ENCODE peak calls at places on chromosomes 1 and 21, in ten cellular contexts. O is thoracic aorta, E is ovary, W is substantia nigra, N is SK-N-MC, Y is GM12878, F is H9, I is neuronal stem cell, L is fibroblast of lung, X is Panc1. K is an unnamed sample.

GRCh38 chr1:61680500-61680899 is 44.4 kb downstream of the TM2D1 start:
- DNase-seq in I (no peak), W (no peak), X (no peak), E (no peak), N (no peak), L (peak), O (no peak), Y (no peak), F (no peak), K (no peak)

GRCh38 chr1:211695135-211695816 is 19.9 kb upstream of the NEK2 start:
- DNase-seq in F (no peak), E (no peak), N (no peak), L (no peak), I (no peak), X (no peak), Y (peak), W (no peak), O (no peak), K (no peak)

GRCh38 chr1:53115403-53116306 is 26.8 kb downstream of the SLC1A7 start:
- DNase-seq in I (peak), L (peak), Y (no peak), F (peak), N (no peak), E (peak), O (no peak), W (no peak), X (no peak), K (no peak)

GRCh38 chr21:29146726-29147125 is 16.3 kb downstream of the MAP3K7CL start:
- DNase-seq in N (no peak), F (no peak), W (no peak), E (no peak), Y (no peak), I (no peak), L (peak), O (no peak), X (no peak), K (no peak)

GRCh38 chr1:208219659-208220282 is 24.4 kb downstream of the PLXNA2 start:
- DNase-seq in I (no peak), Y (no peak), O (no peak), F (no peak), X (no peak), L (peak), W (no peak), N (no peak), E (peak), K (peak)

GRCh38 chr1:234709473-234710279 is 99.7 kb upstream of the IRF2BP2 start:
- DNase-seq in X (no peak), Y (no peak), F (peak), E (no peak), L (no peak), W (no peak), N (no peak), I (no peak), O (no peak), K (peak)

GRCh38 chr1:227883073-227883520 is 64.6 kb downstream of the WNT9A start:
- DNase-seq in X (no peak), W (no peak), Y (no peak), F (peak), N (no peak), L (no peak), E (peak), O (no peak), I (no peak), K (no peak)

GRCh38 chr21:42852925-42853570 is 26.3 kb downstream of the WDR4 start:
- DNase-seq in I (no peak), F (no peak), X (no peak), O (no peak), E (no peak), N (no peak), W (no peak), Y (no peak), L (no peak), K (no peak)

GRCh38 chr1:109228167-109228566 is 14.4 kb downstream of the SARS1 start:
- DNase-seq in F (no peak), L (peak), W (no peak), E (no peak), Y (no peak), I (no peak), X (no peak), O (no peak), N (no peak), K (no peak)

GRCh38 chr21:18384771-18385170 is 18.8 kb downstream of the TMPRSS15 start:
- DNase-seq in N (no peak), L (no peak), W (no peak), O (no peak), E (no peak), F (no peak), Y (no peak), X (no peak), I (no peak), K (no peak)

GRCh38 chr21:45427331-45428271 is 22.6 kb downstream of the COL18A1 start:
- DNase-seq in F (peak), L (peak), Y (no peak), E (peak), I (no peak), O (peak), N (no peak), X (peak), W (no peak), K (peak)

GRCh38 chr1:161091796-161092507 is 2.6 kb upstream of the NECTIN4 start:
- DNase-seq in E (no peak), L (peak), O (no peak), X (no peak), N (no peak), I (no peak), Y (no peak), F (no peak), W (no peak), K (no peak)

GRCh38 chr21:7933923-7934322 is 2587.5 kb upstream of the TPTE start:
- DNase-seq in N (no peak), X (no peak), W (no peak), Y (no peak), E (no peak), F (no peak), I (no peak), L (no peak), O (no peak), K (no peak)

GRCh38 chr21:44353200-44353970 is at the start of gene TRPM2:
- DNase-seq in E (no peak), Y (no peak), L (no peak), F (no peak), I (no peak), X (no peak), O (no peak), N (no peak), W (no peak), K (no peak)

GRCh38 chr1:26771643-26772321 is 16.0 kb upstream of the PIGV start:
- DNase-seq in X (peak), E (peak), Y (no peak), W (no peak), L (peak), F (no peak), O (no peak), I (no peak), N (no peak), K (no peak)

GRCh38 chr1:240612811-240613210 is 856 bp upstream of the GREM2 start:
- DNase-seq in I (no peak), N (no peak), X (no peak), W (no peak), F (no peak), L (peak), Y (no peak), O (no peak), E (no peak), K (no peak)

GRCh38 chr1:240611228-240611618 is 732 bp downstream of the GREM2 start:
- DNase-seq in L (no peak), I (no peak), F (no peak), E (no peak), X (no peak), O (no peak), N (no peak), W (no peak), Y (no peak), K (no peak)

GRCh38 chr1:240609527-240610060 is 2.4 kb downstream of the GREM2 start:
- DNase-seq in F (no peak), I (no peak), L (no peak), N (no peak), Y (no peak), W (no peak), X (no peak), E (no peak), O (no peak), K (no peak)

GRCh38 chr1:240613353-240614142 is 1.6 kb upstream of the GREM2 start:
- DNase-seq in L (no peak), N (no peak), F (no peak), W (no peak), Y (no peak), I (no peak), X (no peak), O (no peak), E (no peak), K (no peak)

DNA sequence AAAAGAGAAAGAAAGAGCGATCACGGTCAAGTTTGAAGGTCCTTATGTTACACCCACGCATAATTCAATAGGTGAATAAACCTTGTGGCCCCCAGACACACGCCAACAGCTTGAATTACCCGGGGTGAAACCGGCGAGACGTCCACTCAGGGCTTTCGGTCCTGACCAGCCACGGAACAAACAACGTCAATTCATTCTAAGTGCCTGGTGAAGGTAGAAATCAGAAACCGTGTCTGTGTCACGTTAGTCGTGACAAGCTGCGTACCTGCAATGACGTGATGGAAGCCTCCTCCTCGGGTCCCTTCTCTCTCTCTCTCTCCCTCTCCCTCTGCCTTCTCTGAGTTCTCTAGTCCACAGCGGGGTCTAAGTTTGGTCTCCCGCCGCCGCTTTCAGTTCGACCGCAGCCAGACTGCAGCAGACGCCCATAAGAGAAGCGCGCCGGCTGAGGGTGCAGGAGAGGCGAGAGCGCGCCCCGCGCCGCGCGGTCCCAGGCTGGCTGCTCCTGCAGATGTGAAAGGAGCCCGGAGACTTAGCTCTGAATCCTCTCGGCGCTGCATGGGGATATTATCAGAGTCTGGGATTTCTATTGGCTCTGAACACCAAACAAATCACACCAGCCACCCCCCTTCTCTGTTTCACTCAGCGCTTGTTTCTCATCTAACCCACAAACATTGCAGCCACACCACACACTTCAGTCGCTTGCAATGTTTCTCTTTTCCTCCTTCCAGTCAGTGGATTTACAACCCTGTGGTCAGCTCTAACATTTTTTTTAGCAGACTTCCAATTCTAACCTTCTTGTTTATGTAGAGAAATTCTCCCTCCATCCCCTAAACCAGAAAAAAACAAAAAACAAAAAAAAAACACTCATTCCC is at the start of gene GREM2:
- DNase-seq in I (peak), F (peak), N (no peak), L (peak), E (peak), X (no peak), Y (no peak), O (no peak), W (no peak), K (no peak)
- H3K27ac ChIP-seq in I (no peak), F (no peak), N (no peak), L (peak), E (no peak), X (no peak), Y (no peak), O (no peak), W (no peak), K (no peak)

GRCh38 chr1:15198684-15199083 is 45.1 kb downstream of the TMEM51 start:
- DNase-seq in N (no peak), E (peak), Y (no peak), L (no peak), I (no peak), O (no peak), W (no peak), F (no peak), X (no peak), K (no peak)

GRCh38 chr1:15197591-15198447 is 44.3 kb downstream of the TMEM51 start:
- DNase-seq in F (no peak), I (no peak), X (no peak), Y (no peak), L (no peak), E (peak), N (no peak), O (no peak), W (no peak), K (no peak)

GRCh38 chr1:15195420-15196052 is 42.0 kb downstream of the TMEM51 start:
- DNase-seq in X (no peak), O (no peak), W (no peak), F (no peak), E (peak), N (no peak), Y (no peak), L (no peak), I (no peak), K (no peak)

GRCh38 chr1:15196069-15196468 is 42.5 kb downstream of the TMEM51 start:
- DNase-seq in O (no peak), N (no peak), Y (no peak), W (no peak), X (no peak), I (no peak), E (no peak), L (no peak), F (no peak), K (no peak)

GRCh38 chr1:15196807-15197530 is 43.4 kb downstream of the TMEM51 start:
- DNase-seq in X (no peak), O (no peak), W (no peak), Y (no peak), I (no peak), E (no peak), L (no peak), N (no peak), F (peak), K (no peak)
- H3K27ac ChIP-seq in X (no peak), O (no peak), W (no peak), Y (no peak), I (peak), E (no peak), L (no peak), N (no peak), F (no peak), K (no peak)

GRCh38 chr1:47188901-47189785 is 693 bp downstream of the PDZK1IP1 start:
- DNase-seq in E (no peak), L (no peak), I (no peak), N (no peak), F (no peak), X (no peak), W (no peak), Y (no peak), O (no peak), K (peak)

GRCh38 chr1:47187926-47188250 is 1.9 kb downstream of the PDZK1IP1 start:
- DNase-seq in W (no peak), I (no peak), L (no peak), O (no peak), Y (no peak), X (no peak), F (no peak), E (no peak), N (no peak), K (no peak)

GRCh38 chr1:47191940-47192457 is 2.2 kb upstream of the PDZK1IP1 start:
- DNase-seq in N (no peak), W (no peak), Y (no peak), E (no peak), X (no peak), O (no peak), I (no peak), L (no peak), F (peak), K (peak)

GRCh38 chr1:47190807-47191206 is 971 bp upstream of the PDZK1IP1 start:
- DNase-seq in O (no peak), E (no peak), W (no peak), N (no peak), Y (no peak), F (peak), X (no peak), I (no peak), L (no peak), K (peak)

GRCh38 chr1:47189844-47190562 is at the start of gene PDZK1IP1:
- DNase-seq in F (peak), E (peak), L (peak), O (peak), X (no peak), I (no peak), W (no peak), N (no peak), Y (no peak), K (peak)
- H3K27ac ChIP-seq in F (no peak), E (no peak), L (no peak), O (peak), X (no peak), I (no peak), W (no peak), N (no peak), Y (no peak), K (peak)

GRCh38 chr1:41102653-41103052 is 81.1 kb upstream of the SLFNL1 start:
- DNase-seq in N (no peak), E (no peak), F (no peak), O (no peak), Y (no peak), I (no peak), L (no peak), W (no peak), X (no peak), K (no peak)

GRCh38 chr1:41103761-41104160 is 82.2 kb upstream of the SLFNL1 start:
- DNase-seq in Y (no peak), F (no peak), O (no peak), W (no peak), L (no peak), X (no peak), N (no peak), I (no peak), E (no peak), K (no peak)

GRCh38 chr1:41098657-41099207 is 77.2 kb upstream of the SLFNL1 start:
- DNase-seq in N (no peak), O (no peak), W (no peak), E (no peak), L (no peak), F (no peak), I (no peak), Y (no peak), X (no peak), K (no peak)

GRCh38 chr1:41100170-41100569 is 78.6 kb upstream of the SLFNL1 start:
- DNase-seq in O (no peak), X (no peak), I (no peak), F (no peak), L (no peak), N (no peak), W (no peak), Y (no peak), E (no peak), K (no peak)

GRCh38 chr1:41102208-41102607 is 80.7 kb upstream of the SLFNL1 start:
- DNase-seq in L (peak), X (no peak), Y (no peak), O (peak), N (peak), W (no peak), I (no peak), F (no peak), E (peak), K (peak)
- H3K27ac ChIP-seq in L (no peak), X (no peak), Y (no peak), O (peak), N (peak), W (no peak), I (no peak), F (no peak), E (no peak), K (peak)

GRCh38 chr1:182674346-182675246 is 9.8 kb downstream of the RGS8 start:
- DNase-seq in O (peak), N (no peak), Y (no peak), F (no peak), L (peak), X (no peak), I (no peak), W (no peak), E (peak), K (peak)
- H3K27ac ChIP-seq in O (peak), N (no peak), Y (no peak), F (no peak), L (no peak), X (no peak), I (no peak), W (no peak), E (no peak), K (peak)

DNA sequence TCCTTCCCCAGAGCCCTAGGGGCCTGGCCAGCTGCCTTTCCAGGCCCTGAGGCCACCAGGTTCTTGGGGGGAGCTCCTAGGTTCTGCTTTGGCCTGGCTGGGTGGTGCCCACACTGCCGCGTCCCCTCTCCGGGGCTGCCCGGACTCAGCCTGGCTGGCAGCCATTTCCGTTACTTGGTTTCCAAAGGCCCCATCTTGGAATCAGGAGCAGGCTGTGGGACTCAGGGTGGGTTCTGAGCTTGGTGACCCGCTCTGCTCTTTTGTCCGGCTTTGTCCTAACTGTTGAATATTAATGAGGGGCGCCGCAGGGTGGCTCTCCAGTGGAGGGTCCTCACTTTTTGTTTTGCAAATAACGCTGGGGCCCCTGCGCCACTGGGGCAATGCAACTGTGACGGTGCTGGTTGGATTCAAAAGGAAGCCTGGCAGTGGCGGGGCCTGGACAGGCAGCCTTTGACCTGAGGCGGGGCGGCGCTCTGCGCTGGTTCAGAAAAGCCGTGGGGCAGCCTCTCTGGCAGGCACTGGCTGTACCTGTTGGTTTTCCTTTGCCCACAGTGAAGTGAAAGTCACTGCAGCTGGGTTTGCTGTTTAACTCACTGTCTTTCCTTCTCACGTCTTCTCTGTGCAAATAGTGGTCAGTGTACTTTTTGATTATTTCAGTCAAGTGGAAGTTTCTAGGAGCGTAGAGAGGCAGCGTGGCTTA is 20.2 kb downstream of the SKI start:
- DNase-seq in W (no peak), O (no peak), E (no peak), F (peak), N (no peak), X (no peak), Y (no peak), L (no peak), I (peak), K (no peak)
- H3K27ac ChIP-seq in W (peak), O (peak), E (no peak), F (peak), N (no peak), X (no peak), Y (no peak), L (no peak), I (peak), K (peak)

K was measured in ascending aorta.